ENCODE peak calls at places on chromosomes 5 and 9, in nine cellular contexts. One of them, this sample, is unnamed.

GRCh38 chr9:124258765-124259272 is 1.1 kb downstream of the NEK6 start:
- DNase-seq in endothelial cell of umbilical vein: peak; percentile 65
- DNase-seq in HCT116: no peak
- DNase-seq in K562: no peak
- DNase-seq in HepG2: peak; percentile 23
- DNase-seq in SK-N-SH: no peak
- DNase-seq in A549: no peak
- DNase-seq in H1: peak; percentile 64
- DNase-seq in GM12878: no peak
- DNase-seq in this sample: peak; percentile 44

GRCh38 chr9:20884985-20885593 is 146.4 kb downstream of the HACD4 start:
- DNase-seq in endothelial cell of umbilical vein: peak; percentile 51
- DNase-seq in HCT116: peak; percentile 12
- DNase-seq in K562: no peak
- DNase-seq in HepG2: peak; percentile 44
- DNase-seq in SK-N-SH: peak; percentile 17
- DNase-seq in A549: peak; percentile 71
- DNase-seq in H1: peak; percentile 66
- DNase-seq in GM12878: peak; percentile 15
- DNase-seq in this sample: peak; percentile 79

GRCh38 chr5:128532127-128532526 is 5.9 kb downstream of the FBN2 start:
- DNase-seq in endothelial cell of umbilical vein: no peak
- DNase-seq in HCT116: no peak
- DNase-seq in K562: no peak
- DNase-seq in HepG2: no peak
- DNase-seq in SK-N-SH: no peak
- DNase-seq in A549: no peak
- DNase-seq in H1: no peak
- DNase-seq in GM12878: no peak
- DNase-seq in this sample: no peak

GRCh38 chr9:88915916-88916315 is 75.4 kb upstream of the S1PR3 start:
- DNase-seq in endothelial cell of umbilical vein: no peak
- DNase-seq in HCT116: no peak
- DNase-seq in K562: no peak
- DNase-seq in HepG2: no peak
- DNase-seq in SK-N-SH: no peak
- DNase-seq in A549: no peak
- DNase-seq in H1: no peak
- DNase-seq in GM12878: no peak
- DNase-seq in this sample: no peak

GRCh38 chr5:55540525-55540924 is 5.8 kb upstream of the PLPP1 start:
- DNase-seq in endothelial cell of umbilical vein: no peak
- DNase-seq in HCT116: no peak
- DNase-seq in K562: no peak
- DNase-seq in HepG2: no peak
- DNase-seq in SK-N-SH: no peak
- DNase-seq in A549: no peak
- DNase-seq in H1: no peak
- DNase-seq in GM12878: no peak
- DNase-seq in this sample: no peak

GRCh38 chr5:92560698-92561361 is 1020.2 kb downstream of the NR2F1-AS1 start:
- DNase-seq in endothelial cell of umbilical vein: no peak
- DNase-seq in HCT116: peak; percentile 59
- DNase-seq in K562: no peak
- DNase-seq in HepG2: no peak
- DNase-seq in SK-N-SH: no peak
- DNase-seq in A549: peak; percentile 82
- DNase-seq in H1: no peak
- DNase-seq in GM12878: no peak
- DNase-seq in this sample: no peak

GRCh38 chr5:122173484-122174191 is 44.3 kb downstream of the ZNF474 start:
- DNase-seq in endothelial cell of umbilical vein: no peak
- DNase-seq in HCT116: no peak
- DNase-seq in K562: no peak
- DNase-seq in HepG2: no peak
- DNase-seq in SK-N-SH: no peak
- DNase-seq in A549: no peak
- DNase-seq in H1: no peak
- DNase-seq in GM12878: no peak
- DNase-seq in this sample: no peak

GRCh38 chr5:862367-863243 is 11.8 kb upstream of the ZDHHC11 start:
- DNase-seq in endothelial cell of umbilical vein: no peak
- DNase-seq in HCT116: no peak
- DNase-seq in K562: peak; percentile 22
- DNase-seq in HepG2: no peak
- DNase-seq in SK-N-SH: no peak
- DNase-seq in A549: no peak
- DNase-seq in H1: no peak
- DNase-seq in GM12878: no peak
- DNase-seq in this sample: no peak

GRCh38 chr9:108168451-108168850 is 678.9 kb upstream of the KLF4 start:
- DNase-seq in endothelial cell of umbilical vein: no peak
- DNase-seq in HCT116: no peak
- DNase-seq in K562: no peak
- DNase-seq in HepG2: no peak
- DNase-seq in SK-N-SH: no peak
- DNase-seq in A549: no peak
- DNase-seq in H1: no peak
- DNase-seq in GM12878: no peak
- DNase-seq in this sample: no peak

GRCh38 chr5:123344819-123345426 is 78.3 kb downstream of the CEP120 start:
- DNase-seq in endothelial cell of umbilical vein: peak; percentile 45
- DNase-seq in HCT116: no peak
- DNase-seq in K562: no peak
- DNase-seq in HepG2: peak; percentile 15
- DNase-seq in SK-N-SH: peak; percentile 12
- DNase-seq in A549: peak; percentile 28
- DNase-seq in H1: no peak
- DNase-seq in GM12878: no peak
- DNase-seq in this sample: peak; percentile 10

GRCh38 chr5:28174691-28175090 is 1136.3 kb upstream of the CDH9 start:
- DNase-seq in endothelial cell of umbilical vein: no peak
- DNase-seq in HCT116: no peak
- DNase-seq in K562: no peak
- DNase-seq in HepG2: no peak
- DNase-seq in SK-N-SH: no peak
- DNase-seq in A549: no peak
- DNase-seq in H1: no peak
- DNase-seq in GM12878: no peak
- DNase-seq in this sample: no peak

GRCh38 chr5:146967646-146968045 is 89.1 kb upstream of the PPP2R2B start:
- DNase-seq in endothelial cell of umbilical vein: no peak
- DNase-seq in HCT116: no peak
- DNase-seq in K562: no peak
- DNase-seq in HepG2: no peak
- DNase-seq in SK-N-SH: no peak
- DNase-seq in A549: no peak
- DNase-seq in H1: no peak
- DNase-seq in GM12878: no peak
- DNase-seq in this sample: no peak

GRCh38 chr5:149264432-149265069 is 7.1 kb upstream of the AFAP1L1 start:
- DNase-seq in endothelial cell of umbilical vein: no peak
- DNase-seq in HCT116: peak; percentile 51
- DNase-seq in K562: peak; percentile 27
- DNase-seq in HepG2: peak; percentile 21
- DNase-seq in SK-N-SH: peak; percentile 22
- DNase-seq in A549: no peak
- DNase-seq in H1: peak; percentile 85
- DNase-seq in GM12878: no peak
- DNase-seq in this sample: no peak

GRCh38 chr9:114908104-114908621 is 22.2 kb downstream of the TNFSF8 start:
- DNase-seq in endothelial cell of umbilical vein: no peak
- DNase-seq in HCT116: peak; percentile 38
- DNase-seq in K562: no peak
- DNase-seq in HepG2: peak; percentile 83
- DNase-seq in SK-N-SH: no peak
- DNase-seq in A549: peak; percentile 97
- DNase-seq in H1: no peak
- DNase-seq in GM12878: no peak
- DNase-seq in this sample: no peak

GRCh38 chr9:114908796-114909448 is 21.5 kb downstream of the TNFSF8 start:
- DNase-seq in endothelial cell of umbilical vein: no peak
- DNase-seq in HCT116: no peak
- DNase-seq in K562: no peak
- DNase-seq in HepG2: no peak
- DNase-seq in SK-N-SH: no peak
- DNase-seq in A549: peak; percentile 58
- DNase-seq in H1: no peak
- DNase-seq in GM12878: no peak
- DNase-seq in this sample: no peak

GRCh38 chr9:114911167-114911821 is 19.1 kb downstream of the TNFSF8 start:
- DNase-seq in endothelial cell of umbilical vein: peak; percentile 57
- DNase-seq in HCT116: no peak
- DNase-seq in K562: peak; percentile 34
- DNase-seq in HepG2: peak; percentile 49
- DNase-seq in SK-N-SH: peak; percentile 57
- DNase-seq in A549: peak; percentile 63
- DNase-seq in H1: no peak
- DNase-seq in GM12878: no peak
- DNase-seq in this sample: peak; percentile 37

GRCh38 chr9:114909657-114910056 is 20.7 kb downstream of the TNFSF8 start:
- DNase-seq in endothelial cell of umbilical vein: no peak
- DNase-seq in HCT116: no peak
- DNase-seq in K562: no peak
- DNase-seq in HepG2: no peak
- DNase-seq in SK-N-SH: no peak
- DNase-seq in A549: no peak
- DNase-seq in H1: no peak
- DNase-seq in GM12878: no peak
- DNase-seq in this sample: no peak

DNA sequence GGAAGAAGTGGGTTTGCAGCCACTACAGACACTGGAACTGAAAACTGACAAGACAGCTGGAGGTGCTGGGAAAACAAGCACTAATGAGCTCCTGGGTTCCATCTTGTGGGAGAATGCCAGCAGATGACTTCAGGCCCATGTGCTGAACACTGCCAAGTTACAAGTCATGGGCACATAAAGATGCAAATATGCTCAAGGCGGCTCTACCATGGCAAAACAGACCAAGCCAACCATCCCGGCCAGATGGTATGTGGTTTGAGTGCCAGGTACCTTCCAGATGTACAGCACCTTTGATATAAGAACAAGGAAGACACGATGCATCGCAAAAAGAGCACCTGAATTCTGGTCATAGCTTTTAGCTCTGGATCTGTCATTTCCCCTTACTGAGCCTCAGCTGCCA is 19.9 kb downstream of the TNFSF8 start:
- DNase-seq in endothelial cell of umbilical vein: no peak
- DNase-seq in HCT116: no peak
- DNase-seq in K562: no peak
- DNase-seq in HepG2: no peak
- DNase-seq in SK-N-SH: no peak
- DNase-seq in A549: no peak
- DNase-seq in H1: no peak
- DNase-seq in GM12878: no peak
- DNase-seq in this sample: no peak
- TF ChIP-seq MAX in endothelial cell of umbilical vein: no peak
- TF ChIP-seq MAX in HCT116: no peak
- TF ChIP-seq MAX in K562: no peak
- TF ChIP-seq MAX in HepG2: no peak
- TF ChIP-seq MAX in SK-N-SH: peak; percentile 20
- TF ChIP-seq MAX in A549: no peak
- TF ChIP-seq MAX in H1: no peak
- TF ChIP-seq MAX in GM12878: no peak
- TF ChIP-seq MAX in this sample: no peak

DNA sequence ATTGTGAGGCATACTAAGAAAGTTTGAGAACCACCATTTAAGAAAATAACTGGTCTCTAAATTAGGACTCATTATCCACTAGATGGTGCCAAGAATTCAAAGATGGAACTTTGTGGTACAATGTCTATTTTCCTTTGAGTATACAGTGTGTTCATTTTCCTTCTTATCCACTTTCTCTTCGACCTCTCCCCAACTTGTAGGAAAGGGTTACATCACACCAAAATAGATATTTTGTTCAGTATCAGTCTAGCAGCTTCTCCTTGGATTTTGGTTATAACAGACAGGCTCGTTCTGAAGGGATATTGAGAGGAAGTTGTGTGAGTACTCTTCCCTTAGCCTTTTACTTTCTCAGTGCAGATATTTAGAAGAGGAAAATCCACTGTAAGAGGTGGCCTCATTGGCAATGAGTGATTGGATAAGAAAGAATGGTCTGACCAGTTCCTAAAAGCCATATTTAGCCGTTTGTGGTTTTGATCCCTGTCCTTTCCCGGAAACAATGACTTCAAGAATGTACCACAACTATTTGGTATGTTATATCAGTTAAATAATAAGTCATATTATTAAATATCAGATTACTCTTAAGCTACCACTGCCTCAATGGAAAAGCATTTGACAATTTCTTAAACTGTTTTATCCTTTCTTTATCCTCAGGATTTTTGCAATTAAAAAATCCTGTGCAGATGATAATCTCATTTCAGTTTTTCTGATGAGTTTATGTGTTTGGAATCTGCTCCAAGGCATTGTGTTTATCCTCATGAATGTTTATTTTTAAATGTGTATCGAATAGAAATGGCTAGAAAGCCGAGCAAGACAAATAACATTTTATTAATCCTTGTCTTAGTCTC is 69.0 kb upstream of the GRAMD2B start:
- DNase-seq in endothelial cell of umbilical vein: peak; percentile 74
- DNase-seq in HCT116: peak; percentile 64
- DNase-seq in K562: no peak
- DNase-seq in HepG2: peak; percentile 58
- DNase-seq in SK-N-SH: peak; percentile 38
- DNase-seq in A549: peak; percentile 43
- DNase-seq in H1: no peak
- DNase-seq in GM12878: peak; percentile 38
- DNase-seq in this sample: peak; percentile 53
- H3K4me3 ChIP-seq in endothelial cell of umbilical vein: no peak overlapping the region
- H3K4me3 ChIP-seq in HCT116: peak overlapping the region; percentile 14
- H3K4me3 ChIP-seq in K562: no peak overlapping the region
- H3K4me3 ChIP-seq in HepG2: peak overlapping the region; percentile 12
- H3K4me3 ChIP-seq in SK-N-SH: peak overlapping the region; percentile 21
- H3K4me3 ChIP-seq in A549: no peak overlapping the region
- H3K4me3 ChIP-seq in H1: no peak overlapping the region
- H3K4me3 ChIP-seq in GM12878: no peak overlapping the region
- H3K4me3 ChIP-seq in this sample: no peak overlapping the region

DNA sequence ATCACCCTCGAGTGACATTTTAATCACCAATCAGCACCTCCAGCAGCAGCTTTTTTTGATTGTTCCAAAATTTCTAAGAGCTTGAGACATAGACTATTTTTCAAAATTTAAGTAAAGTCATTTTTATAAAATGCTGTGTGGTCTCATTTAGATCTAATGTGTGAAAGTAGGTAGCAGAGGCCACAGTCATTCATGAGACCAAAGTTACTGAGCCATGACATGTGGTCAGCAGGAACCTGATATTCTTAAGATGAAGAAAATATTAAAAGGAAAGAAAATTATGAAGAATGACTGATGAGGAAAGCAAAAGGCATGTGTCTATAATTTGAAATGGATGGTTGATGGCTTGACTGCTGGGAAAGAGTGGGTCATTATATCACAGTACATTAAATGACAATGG is 7.2 kb downstream of the FREM1 start:
- DNase-seq in endothelial cell of umbilical vein: no peak
- DNase-seq in HCT116: no peak
- DNase-seq in K562: no peak
- DNase-seq in HepG2: no peak
- DNase-seq in SK-N-SH: no peak
- DNase-seq in A549: no peak
- DNase-seq in H1: no peak
- DNase-seq in GM12878: no peak
- DNase-seq in this sample: no peak
- TF ChIP-seq MAX in endothelial cell of umbilical vein: no peak
- TF ChIP-seq MAX in HCT116: no peak
- TF ChIP-seq MAX in K562: no peak
- TF ChIP-seq MAX in HepG2: no peak
- TF ChIP-seq MAX in SK-N-SH: no peak
- TF ChIP-seq MAX in A549: no peak
- TF ChIP-seq MAX in H1: no peak
- TF ChIP-seq MAX in GM12878: no peak
- TF ChIP-seq MAX in this sample: no peak

GRCh38 chr5:97764700-97765099 is 581.7 kb upstream of the RIOK2 start:
- DNase-seq in endothelial cell of umbilical vein: no peak
- DNase-seq in HCT116: no peak
- DNase-seq in K562: no peak
- DNase-seq in HepG2: peak; percentile 8
- DNase-seq in SK-N-SH: no peak
- DNase-seq in A549: peak; percentile 2
- DNase-seq in H1: no peak
- DNase-seq in GM12878: no peak
- DNase-seq in this sample: peak; percentile 18
- H3K4me3 ChIP-seq in endothelial cell of umbilical vein: no peak overlapping the region
- H3K4me3 ChIP-seq in HCT116: no peak overlapping the region
- H3K4me3 ChIP-seq in K562: no peak overlapping the region
- H3K4me3 ChIP-seq in HepG2: no peak overlapping the region
- H3K4me3 ChIP-seq in SK-N-SH: no peak overlapping the region
- H3K4me3 ChIP-seq in A549: no peak overlapping the region
- H3K4me3 ChIP-seq in H1: no peak overlapping the region
- H3K4me3 ChIP-seq in GM12878: no peak overlapping the region
- H3K4me3 ChIP-seq in this sample: no peak overlapping the region